ENCODE peak calls at places on chromosome 9, in six cellular contexts. K is WERI-Rb-1, G is BJ, N is ovary, Y is BE2C, B is SJSA1. C is an unnamed sample. For H3K36me3, the result is how much of the 10 kb centered on the place peaks cover.

GRCh38 chr9:122827759-122828090 is 663 bp downstream of the PDCL start:
- DNase-seq in Y (no peak), N (no peak), B (no peak), K (no peak), G (no peak), C (no peak)

GRCh38 chr9:19481971-19482404 is 73.2 kb downstream of the ACER2 start:
- DNase-seq in Y (no peak), B (no peak), G (no peak), K (no peak), N (no peak), C (peak)

GRCh38 chr9:129850821-129851540 is 15.7 kb downstream of the USP20 start:
- DNase-seq in K (no peak), N (no peak), G (no peak), B (no peak), Y (no peak), C (no peak)

GRCh38 chr9:125621170-125621569 is 85.8 kb downstream of the MAPKAP1 start:
- DNase-seq in Y (no peak), G (no peak), N (no peak), B (no peak), K (no peak), C (no peak)

GRCh38 chr9:105608685-105609598 is 51.0 kb downstream of the FKTN start:
- DNase-seq in G (no peak), N (no peak), B (peak), K (no peak), Y (no peak), C (peak)

GRCh38 chr9:129174724-129175514 is 3.1 kb downstream of the IER5L start:
- DNase-seq in Y (peak), G (no peak), B (peak), N (peak), K (peak), C (peak)

GRCh38 chr9:121754655-121755436 is 103.4 kb downstream of the DAB2IP start:
- DNase-seq in G (no peak), N (no peak), K (no peak), B (no peak), Y (no peak), C (no peak)

GRCh38 chr9:34457266-34458012 is 931 bp downstream of the FAM219A start:
- DNase-seq in G (peak), K (peak), N (peak), Y (peak), B (peak), C (no peak)

GRCh38 chr9:86795861-86796497 is 151.3 kb downstream of the GAS1 start:
- DNase-seq in N (peak), G (peak), K (no peak), B (no peak), Y (no peak), C (peak)

GRCh38 chr9:9791621-9792020 is 821.2 kb downstream of the PTPRD start:
- DNase-seq in N (no peak), Y (no peak), K (no peak), G (no peak), B (no peak), C (no peak)

GRCh38 chr9:97577051-97577450 is 56.1 kb downstream of the TSTD2 start:
- DNase-seq in K (no peak), Y (no peak), G (no peak), B (no peak), N (no peak), C (no peak)

GRCh38 chr9:133732351-133733073 is 5.6 kb downstream of the SARDH start:
- DNase-seq in K (no peak), N (peak), Y (no peak), G (no peak), B (no peak), C (peak)

GRCh38 chr9:76944011-76944410 is 38.1 kb upstream of the PRUNE2 start:
- DNase-seq in Y (no peak), N (no peak), B (no peak), K (no peak), G (no peak), C (no peak)

GRCh38 chr9:21102311-21102710 is 24.6 kb upstream of the IFNB1 start:
- DNase-seq in B (no peak), K (no peak), G (no peak), N (no peak), Y (no peak), C (no peak)

GRCh38 chr9:5786370-5787127 is 46.4 kb downstream of the ERMP1 start:
- DNase-seq in N (no peak), B (no peak), G (no peak), K (no peak), Y (no peak), C (no peak)

GRCh38 chr9:130265431-130266235 is at the start of gene HMCN2:
- DNase-seq in G (no peak), Y (peak), K (peak), N (no peak), B (no peak), C (no peak)

GRCh38 chr9:137454506-137455360 is 4.4 kb downstream of the NSMF start:
- DNase-seq in B (no peak), G (no peak), Y (peak), K (no peak), N (peak), C (no peak)

GRCh38 chr9:126521089-126521488 is 92.6 kb upstream of the LMX1B start:
- DNase-seq in N (no peak), Y (no peak), B (no peak), G (no peak), K (peak), C (peak)

GRCh38 chr9:110476251-110476650 is 103.3 kb downstream of the SVEP1 start:
- DNase-seq in N (no peak), Y (no peak), G (no peak), B (no peak), K (no peak), C (no peak)

GRCh38 chr9:31071606-31072286 is 1312.7 kb upstream of the ACO1 start:
- DNase-seq in G (no peak), K (no peak), N (no peak), B (no peak), Y (no peak), C (no peak)

GRCh38 chr9:13939129-13939528 is 374.8 kb downstream of the NFIB start:
- DNase-seq in N (no peak), K (no peak), G (peak), Y (no peak), B (no peak), C (no peak)

GRCh38 chr9:74443036-74443750 is 53.9 kb upstream of the RORB start:
- DNase-seq in K (no peak), B (no peak), G (no peak), N (no peak), Y (no peak), C (no peak)

GRCh38 chr9:134290603-134291451 is 35.4 kb upstream of the RXRA start:
- DNase-seq in Y (no peak), B (no peak), N (no peak), K (no peak), G (no peak), C (no peak)

GRCh38 chr9:70007831-70008230 is 35.8 kb upstream of the MAMDC2 start:
- DNase-seq in N (no peak), K (no peak), B (no peak), Y (no peak), G (no peak), C (no peak)

GRCh38 chr9:137479315-137479861 is 20.3 kb upstream of the NSMF start:
- DNase-seq in Y (peak), G (no peak), K (no peak), B (no peak), N (no peak), C (no peak)

GRCh38 chr9:126587187-126588185 is 26.2 kb upstream of the LMX1B start:
- DNase-seq in K (peak), B (no peak), Y (peak), G (no peak), N (no peak), C (peak)

GRCh38 chr9:36018755-36019720 is 17.7 kb upstream of the RECK start:
- DNase-seq in Y (no peak), G (peak), K (no peak), N (no peak), B (no peak), C (no peak)

GRCh38 chr9:134720796-134721195 is 79.2 kb downstream of the COL5A1 start:
- DNase-seq in Y (no peak), K (no peak), B (no peak), N (no peak), G (no peak), C (no peak)

GRCh38 chr9:23851024-23851629 is 25.1 kb upstream of the ELAVL2 start:
- DNase-seq in N (no peak), Y (peak), G (no peak), K (peak), B (no peak), C (peak)

GRCh38 chr9:138117836-138118235 is 240.3 kb downstream of the CACNA1B start:
- DNase-seq in K (peak), B (no peak), Y (no peak), G (no peak), N (no peak), C (no peak)

DNA sequence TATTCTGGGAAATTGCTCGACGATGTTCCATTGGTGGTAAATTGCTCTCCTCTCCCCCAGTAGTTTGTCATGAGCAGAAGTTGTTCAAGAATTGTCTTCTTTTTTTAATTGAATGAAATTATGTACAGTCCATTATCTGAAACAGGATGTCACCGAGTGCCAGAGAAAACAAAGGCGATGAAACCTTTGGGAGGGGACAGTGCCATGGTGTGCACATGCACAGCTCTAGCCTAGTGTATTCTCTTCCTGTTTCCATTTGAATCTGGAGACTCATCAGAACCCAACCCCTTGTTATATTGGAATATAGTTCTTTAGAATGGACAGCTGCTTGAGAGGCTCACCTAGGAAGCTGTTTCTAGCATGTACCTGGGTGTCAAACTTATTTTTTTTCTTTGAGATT is 41.7 kb downstream of the TGFBR1 start:
- DNase-seq in Y (no peak), K (no peak), G (no peak), N (no peak), B (no peak), C (no peak)
- H3K36me3 ChIP-seq in Y (under half), K (half or more), G (under half), N (under half), B (half or more), C (half or more)

GRCh38 chr9:95920024-95920423 is 44.5 kb downstream of the ERCC6L2 start:
- DNase-seq in N (no peak), Y (no peak), G (no peak), B (no peak), K (no peak), C (no peak)

GRCh38 chr9:95930314-95930713 is 54.8 kb downstream of the ERCC6L2 start:
- DNase-seq in K (no peak), Y (no peak), G (no peak), N (no peak), B (no peak), C (no peak)

GRCh38 chr9:95923794-95924193 is 48.3 kb downstream of the ERCC6L2 start:
- DNase-seq in G (no peak), K (no peak), Y (no peak), N (no peak), B (no peak), C (no peak)

GRCh38 chr9:95927288-95928004 is 52.0 kb downstream of the ERCC6L2 start:
- DNase-seq in G (no peak), N (no peak), B (peak), Y (no peak), K (no peak), C (no peak)

GRCh38 chr9:95924955-95925354 is 49.5 kb downstream of the ERCC6L2 start:
- DNase-seq in B (no peak), K (no peak), Y (no peak), N (no peak), G (no peak), C (no peak)
- H3K36me3 ChIP-seq in B (under half), K (half or more), Y (under half), N (under half), G (under half), C (half or more)

DNA sequence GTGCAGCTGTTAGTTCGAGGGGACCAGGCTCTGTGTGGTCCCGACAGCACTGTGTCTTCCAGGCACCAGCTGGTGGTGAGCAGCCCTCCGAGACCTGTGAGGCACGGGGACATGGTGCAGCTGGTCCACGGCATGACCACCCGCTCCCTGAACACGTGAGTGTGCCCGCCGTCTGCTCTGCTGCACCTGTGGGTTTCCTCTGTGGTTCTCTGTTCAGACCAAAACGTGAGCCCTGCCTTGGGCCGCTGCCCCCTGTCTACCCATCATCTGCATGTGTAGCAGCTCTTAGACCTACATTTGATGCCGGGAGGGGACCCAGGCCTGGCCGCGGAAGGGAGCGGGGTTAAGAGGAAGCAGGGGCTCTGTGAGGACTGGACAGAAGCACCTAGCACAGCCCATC is 10.5 kb downstream of the POMT1 start:
- DNase-seq in B (no peak), N (no peak), G (no peak), K (no peak), Y (no peak), C (no peak)
- H3K36me3 ChIP-seq in B (under half), N (under half), G (under half), K (half or more), Y (under half), C (under half)

DNA sequence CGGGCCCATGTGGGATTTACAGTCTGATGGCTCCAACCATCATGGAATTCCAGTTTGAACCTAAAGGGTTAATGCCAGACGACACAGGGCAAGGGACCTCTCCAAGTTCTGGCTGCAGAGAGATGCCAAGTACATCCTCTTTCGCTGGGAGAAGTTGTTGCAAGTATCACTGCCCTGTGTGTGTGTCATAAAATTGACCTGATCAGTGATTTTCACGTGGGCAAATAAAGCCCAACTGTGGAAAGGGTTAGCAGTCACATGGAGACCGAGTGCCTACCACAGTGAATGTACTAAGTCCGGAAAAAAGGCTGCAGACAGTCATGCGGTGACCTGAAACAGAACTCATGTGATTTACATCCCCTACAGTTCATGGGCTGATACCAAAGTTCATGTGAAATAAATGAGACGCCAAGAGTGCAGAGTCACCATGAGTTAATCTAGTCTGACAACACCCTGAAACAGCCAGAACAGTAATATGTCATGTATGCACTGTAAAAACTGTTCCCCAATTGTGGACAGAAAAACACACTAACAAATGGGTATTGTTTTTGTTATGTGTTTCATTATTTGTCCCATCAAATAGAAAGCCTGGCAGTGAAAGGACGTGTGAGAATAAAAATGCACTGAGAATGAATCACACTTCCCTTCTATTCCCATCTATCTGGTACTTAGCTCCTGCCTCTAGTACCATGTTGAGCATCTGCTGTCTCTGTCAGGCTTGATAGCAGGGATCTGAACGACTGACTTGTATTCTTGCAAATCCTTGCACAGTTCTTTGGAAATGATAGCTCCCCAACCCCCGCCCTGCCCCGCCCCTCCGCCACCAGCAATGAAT is 115.7 kb downstream of the SUSD1 start:
- DNase-seq in Y (no peak), B (peak), G (peak), K (no peak), N (no peak), C (no peak)
- H3K36me3 ChIP-seq in Y (under half), B (under half), G (under half), K (under half), N (under half), C (under half)

GRCh38 chr9:85246566-85246965 is 495.2 kb downstream of the AGTPBP1 start:
- DNase-seq in G (no peak), N (no peak), Y (no peak), K (no peak), B (no peak), C (no peak)
- H3K36me3 ChIP-seq in G (under half), N (under half), Y (under half), K (under half), B (under half), C (under half)

GRCh38 chr9:93671030-93671358 is 94.6 kb downstream of the PHF2 start:
- DNase-seq in N (no peak), G (no peak), B (no peak), Y (no peak), K (no peak), C (no peak)

GRCh38 chr9:93668261-93668871 is 92.0 kb downstream of the PHF2 start:
- DNase-seq in K (peak), B (no peak), N (no peak), Y (peak), G (no peak), C (peak)

GRCh38 chr9:93669116-93669957 is 93.0 kb downstream of the PHF2 start:
- DNase-seq in K (peak), B (no peak), G (no peak), Y (peak), N (peak), C (no peak)

GRCh38 chr9:93670208-93671029 is 94.0 kb downstream of the PHF2 start:
- DNase-seq in G (no peak), B (no peak), Y (peak), K (peak), N (peak), C (peak)

GRCh38 chr9:93669958-93670207 is 93.5 kb downstream of the PHF2 start:
- DNase-seq in K (no peak), Y (peak), B (no peak), N (no peak), G (no peak), C (peak)
- H3K36me3 ChIP-seq in K (under half), Y (under half), B (under half), N (under half), G (under half), C (under half)

DNA sequence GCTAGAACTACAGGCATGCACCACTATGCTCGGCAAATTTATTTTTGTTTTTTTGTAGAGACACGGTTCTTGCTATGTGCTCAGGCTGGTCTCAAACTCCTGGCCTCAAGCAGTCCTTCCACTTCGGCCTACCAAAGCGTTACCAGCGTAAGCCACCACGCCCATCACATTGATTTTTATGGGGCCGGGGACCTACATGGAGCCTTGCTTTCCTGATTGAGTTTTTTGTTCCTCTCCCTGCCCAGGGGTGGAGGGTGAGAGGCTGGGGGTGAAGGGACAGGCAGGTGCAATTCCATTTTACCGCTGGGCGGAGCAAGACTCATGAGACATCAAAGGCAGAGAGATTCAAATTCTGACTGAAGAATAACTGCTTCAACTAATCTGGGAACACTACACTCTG is 1.9 kb downstream of the ALDH1B1 start:
- DNase-seq in Y (no peak), N (no peak), B (no peak), K (no peak), G (no peak), C (no peak)
- H3K36me3 ChIP-seq in Y (under half), N (under half), B (under half), K (under half), G (under half), C (under half)

GRCh38 chr9:71858812-71859211 is 52.2 kb downstream of the ABHD17B start:
- DNase-seq in K (no peak), B (no peak), G (no peak), N (no peak), Y (no peak), C (no peak)

GRCh38 chr9:71859939-71860338 is 51.1 kb downstream of the ABHD17B start:
- DNase-seq in Y (no peak), N (no peak), G (no peak), K (no peak), B (no peak), C (no peak)

GRCh38 chr9:71858102-71858798 is 52.7 kb downstream of the ABHD17B start:
- DNase-seq in Y (no peak), K (no peak), G (no peak), N (no peak), B (no peak), C (no peak)

GRCh38 chr9:71861618-71862017 is 49.4 kb downstream of the ABHD17B start:
- DNase-seq in K (no peak), B (no peak), G (no peak), N (no peak), Y (no peak), C (no peak)

GRCh38 chr9:71863652-71864051 is 47.3 kb downstream of the ABHD17B start:
- DNase-seq in B (no peak), N (no peak), G (no peak), K (no peak), Y (no peak), C (no peak)
- H3K36me3 ChIP-seq in B (under half), N (under half), G (under half), K (under half), Y (under half), C (under half)

GRCh38 chr9:124333180-124333579 is 75.4 kb downstream of the NEK6 start:
- DNase-seq in Y (no peak), N (no peak), G (no peak), K (no peak), B (no peak), C (no peak)

GRCh38 chr9:124329996-124330714 is 72.4 kb downstream of the NEK6 start:
- DNase-seq in G (no peak), K (no peak), B (no peak), N (no peak), Y (no peak), C (peak)

GRCh38 chr9:124332756-124333155 is 75.0 kb downstream of the NEK6 start:
- DNase-seq in Y (no peak), G (no peak), B (no peak), N (no peak), K (no peak), C (no peak)

GRCh38 chr9:124332321-124332720 is 74.6 kb downstream of the NEK6 start:
- DNase-seq in K (no peak), G (no peak), N (no peak), B (no peak), Y (no peak), C (peak)

DNA sequence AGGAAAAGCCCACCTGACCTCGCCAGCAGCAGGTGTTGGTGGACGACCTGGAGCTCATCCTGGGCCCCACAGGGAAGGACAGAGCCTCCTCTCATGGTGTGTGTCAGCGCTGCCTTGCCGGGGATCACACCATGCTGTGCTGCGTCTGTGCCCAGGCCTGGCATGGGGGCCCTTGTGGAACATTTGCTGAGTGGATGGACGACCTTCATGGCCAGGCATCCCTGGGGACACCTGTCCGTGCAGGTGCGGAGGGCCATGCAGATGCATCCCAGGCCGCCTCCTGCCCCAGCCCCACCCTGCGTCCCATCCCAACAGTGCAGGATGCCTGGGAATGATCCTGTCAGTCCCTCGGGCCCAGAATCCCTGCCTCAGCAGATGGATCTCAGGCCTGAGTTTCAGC is 73.8 kb downstream of the NEK6 start:
- DNase-seq in G (no peak), K (no peak), B (no peak), N (no peak), Y (no peak), C (no peak)
- H3K36me3 ChIP-seq in G (half or more), K (under half), B (half or more), N (under half), Y (under half), C (under half)